ENCODE peak calls at places on chromosomes 5 and 9, in ten cellular contexts. H is sigmoid colon, B is upper lobe of left lung, Z is ovary, M is H1, E is right lobe of liver, U is K562, T is adrenal gland, Y is cardiac muscle cell, N is foreskin keratinocyte. S is an unnamed sample.
A peak's percentile ranks its signal among the peaks of the same experiment; 100 is the strongest.

GRCh38 chr5:132008961-132009680 is 2.3 kb downstream of the ACSL6 start:
- DNase-seq in H (peak; percentile 28), B (no peak), Z (peak; percentile 6), M (no peak), E (no peak), U (peak; percentile 48), T (peak; percentile 5), Y (no peak), N (peak; percentile 91), S (no peak)

GRCh38 chr5:54136666-54137440 is 173.5 kb downstream of the ARL15 start:
- DNase-seq in H (no peak), B (no peak), Z (no peak), M (no peak), E (no peak), U (no peak), T (no peak), Y (no peak), N (no peak), S (no peak)

GRCh38 chr5:134647750-134648424 is 698 bp upstream of the SEC24A start:
- DNase-seq in H (no peak), B (no peak), Z (no peak), M (no peak), E (no peak), U (peak; percentile 24), T (no peak), Y (peak; percentile 74), N (peak; percentile 71), S (no peak)

GRCh38 chr9:30677256-30677655 is 1707.2 kb upstream of the ACO1 start:
- DNase-seq in H (no peak), B (no peak), Z (no peak), M (no peak), E (no peak), U (no peak), T (no peak), Y (no peak), N (no peak), S (no peak)

GRCh38 chr9:99266136-99267023 is 44.3 kb downstream of the SEC61B start:
- DNase-seq in H (peak; percentile 77), B (peak; percentile 81), Z (peak; percentile 83), M (peak; percentile 91), E (peak; percentile 85), U (peak; percentile 61), T (peak; percentile 78), Y (peak; percentile 89), N (peak; percentile 60), S (peak; percentile 85)

GRCh38 chr9:5718296-5719032 is 89.6 kb downstream of the RIC1 start:
- DNase-seq in H (no peak), B (no peak), Z (no peak), M (no peak), E (no peak), U (no peak), T (no peak), Y (no peak), N (no peak), S (no peak)

GRCh38 chr9:97803167-97804058 is 49.6 kb upstream of the FOXE1 start:
- DNase-seq in H (peak; percentile 78), B (peak; percentile 97), Z (peak; percentile 47), M (peak; percentile 84), E (peak; percentile 92), U (peak; percentile 94), T (peak; percentile 75), Y (peak; percentile 69), N (peak; percentile 48), S (peak; percentile 79)

GRCh38 chr5:168118042-168118668 is 173.3 kb upstream of the WWC1 start:
- DNase-seq in H (no peak), B (peak; percentile 40), Z (no peak), M (peak; percentile 54), E (no peak), U (no peak), T (no peak), Y (no peak), N (no peak), S (no peak)

GRCh38 chr5:89120719-89121118 is 237.7 kb upstream of the MEF2C start:
- DNase-seq in H (peak; percentile 61), B (no peak), Z (no peak), M (no peak), E (no peak), U (no peak), T (peak; percentile 15), Y (peak; percentile 59), N (peak; percentile 45), S (no peak)

GRCh38 chr9:135712571-135713295 is 10.7 kb downstream of the KCNT1 start:
- DNase-seq in H (no peak), B (no peak), Z (peak; percentile 91), M (no peak), E (no peak), U (no peak), T (no peak), Y (no peak), N (no peak), S (peak; percentile 72)

GRCh38 chr9:281753-282645 is 67.3 kb downstream of the DOCK8 start:
- DNase-seq in H (no peak), B (no peak), Z (no peak), M (no peak), E (no peak), U (no peak), T (no peak), Y (no peak), N (no peak), S (no peak)

GRCh38 chr9:134408939-134409737 is 82.9 kb downstream of the RXRA start:
- DNase-seq in H (no peak), B (peak; percentile 85), Z (no peak), M (no peak), E (no peak), U (peak; percentile 57), T (no peak), Y (no peak), N (no peak), S (no peak)

GRCh38 chr9:5764130-5764868 is 68.6 kb downstream of the ERMP1 start:
- DNase-seq in H (no peak), B (no peak), Z (no peak), M (no peak), E (no peak), U (no peak), T (no peak), Y (no peak), N (no peak), S (no peak)

GRCh38 chr5:150641826-150642566 is 1.5 kb downstream of the SYNPO start:
- DNase-seq in H (no peak), B (no peak), Z (no peak), M (no peak), E (no peak), U (no peak), T (no peak), Y (no peak), N (no peak), S (no peak)

GRCh38 chr5:160197341-160198147 is 31.8 kb upstream of the FABP6 start:
- DNase-seq in H (no peak), B (no peak), Z (peak; percentile 54), M (peak; percentile 54), E (no peak), U (peak; percentile 78), T (no peak), Y (peak; percentile 93), N (no peak), S (peak; percentile 86)

GRCh38 chr5:126365446-126366198 is 57.6 kb upstream of the GRAMD2B start:
- DNase-seq in H (no peak), B (no peak), Z (no peak), M (no peak), E (no peak), U (no peak), T (no peak), Y (peak; percentile 66), N (no peak), S (no peak)

GRCh38 chr5:142800776-142801494 is 30.8 kb downstream of the ARHGAP26 start:
- DNase-seq in H (no peak), B (no peak), Z (no peak), M (no peak), E (no peak), U (no peak), T (no peak), Y (no peak), N (no peak), S (no peak)
- H3K4me1 ChIP-seq in H (peaks cover 15% of the 10 kb centered on the region), B (peaks cover 58% of the 10 kb centered on the region), Z (no peaks in the 10 kb centered on the region), M (no peaks in the 10 kb centered on the region), E (peaks cover 6% of the 10 kb centered on the region), U (no peaks in the 10 kb centered on the region), T (no peaks in the 10 kb centered on the region), Y (peaks cover 5% of the 10 kb centered on the region), N (no peaks in the 10 kb centered on the region), S (no peaks in the 10 kb centered on the region)

DNA sequence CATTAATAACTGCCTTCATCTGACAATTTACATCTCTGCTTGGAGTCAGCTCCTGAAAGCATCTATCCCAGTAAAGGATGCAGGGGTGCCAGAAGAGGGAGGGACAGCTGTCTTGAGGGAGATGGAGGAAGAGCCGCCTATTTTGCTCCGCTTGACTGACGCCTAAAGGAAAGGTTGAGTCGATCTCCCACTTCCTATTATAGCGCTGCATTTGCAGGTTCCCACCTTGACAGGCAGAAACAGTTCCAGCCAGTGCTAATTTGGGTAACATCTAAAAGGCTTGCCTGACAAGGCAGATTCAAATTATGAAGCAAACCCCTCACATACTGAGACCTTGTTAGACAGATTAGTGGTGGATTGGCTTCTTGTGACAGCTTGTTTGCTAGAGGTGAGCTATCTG is 374.7 kb downstream of the SPATA31D1 start:
- DNase-seq in H (no peak), B (no peak), Z (no peak), M (no peak), E (no peak), U (no peak), T (no peak), Y (no peak), N (no peak), S (no peak)
- TF ChIP-seq CTCF in H (no peak), B (no peak), Z (no peak), M (no peak), E (no peak), U (no peak), T (no peak), Y (no peak), N (no peak), S (no peak)

DNA sequence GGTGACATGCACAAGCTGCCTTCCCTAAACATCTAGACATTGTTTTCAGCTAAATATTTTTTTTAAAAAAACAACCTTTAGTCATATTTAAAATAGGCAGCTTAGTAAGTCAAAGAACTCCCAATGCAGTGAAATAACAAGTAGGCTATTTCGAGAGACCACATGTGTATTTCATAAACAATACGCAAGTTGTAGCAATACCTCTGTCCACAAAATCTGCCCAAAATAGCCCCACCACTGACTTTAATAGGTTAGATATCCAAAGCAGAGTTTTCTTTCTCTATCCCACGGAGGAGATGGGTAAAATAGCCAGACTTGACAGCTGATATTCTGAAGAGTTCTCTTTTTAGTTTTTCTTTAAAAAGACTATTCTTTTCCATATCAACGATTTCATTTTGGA is 1.2 kb downstream of the SLC24A2 start:
- DNase-seq in H (no peak), B (no peak), Z (no peak), M (no peak), E (no peak), U (no peak), T (no peak), Y (no peak), N (no peak), S (no peak)
- H3K27me3 ChIP-seq in H (peaks cover 20% of the 10 kb centered on the region), B (peaks cover 8% of the 10 kb centered on the region), Z (no peaks in the 10 kb centered on the region), M (peaks cover 11% of the 10 kb centered on the region), E (no peaks in the 10 kb centered on the region), U (no peaks in the 10 kb centered on the region), T (peaks cover 16% of the 10 kb centered on the region), Y (peaks cover 71% of the 10 kb centered on the region), N (peaks cover 66% of the 10 kb centered on the region), S (peaks cover 6% of the 10 kb centered on the region)

DNA sequence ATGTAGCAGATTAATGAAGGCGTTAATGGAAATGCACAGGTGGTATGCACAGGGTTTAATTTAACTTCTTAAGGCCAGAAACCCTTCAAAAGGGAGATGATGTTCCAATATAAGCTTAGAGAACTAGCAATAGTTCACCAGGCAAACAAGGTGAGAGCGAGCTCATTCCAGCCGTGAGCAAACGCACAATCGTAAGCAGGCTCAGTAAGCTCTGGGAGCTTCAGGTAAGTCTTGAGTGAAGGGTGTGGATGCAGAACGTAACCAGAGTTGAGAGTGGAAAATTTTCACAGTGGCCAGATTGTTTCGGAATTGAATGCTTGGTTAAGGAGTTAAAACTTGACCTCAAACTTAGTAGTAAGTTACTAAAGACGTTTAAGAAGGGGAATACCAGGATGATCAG is 5.7 kb downstream of the EQTN start:
- DNase-seq in H (no peak), B (no peak), Z (no peak), M (no peak), E (no peak), U (no peak), T (no peak), Y (no peak), N (no peak), S (no peak)
- H3K4me1 ChIP-seq in H (no peaks in the 10 kb centered on the region), B (no peaks in the 10 kb centered on the region), Z (no peaks in the 10 kb centered on the region), M (no peaks in the 10 kb centered on the region), E (no peaks in the 10 kb centered on the region), U (no peaks in the 10 kb centered on the region), T (no peaks in the 10 kb centered on the region), Y (no peaks in the 10 kb centered on the region), N (no peaks in the 10 kb centered on the region), S (no peaks in the 10 kb centered on the region)

S was measured in BE2C.